ENCODE peak calls at places on chromosomes 4 and X, in four cellular contexts. N is NCI-H1417, W is AG08396, L is gastrocnemius medialis. U is an unnamed sample.

GRCh38 chr4:154029171-154029570 is 240.3 kb upstream of the SFRP2 start:
- DNase-seq in L (no peak), W (no peak), N (no peak), U (no peak)

GRCh38 chr4:108072300-108072699 is 82.6 kb downstream of the HADH start:
- DNase-seq in L (no peak), W (no peak), N (peak), U (no peak)

GRCh38 chr4:29970626-29971025 is 749.5 kb upstream of the PCDH7 start:
- DNase-seq in L (no peak), N (no peak), W (no peak), U (no peak)

GRCh38 chrX:13345037-13345436 is 25.2 kb upstream of the ATXN3L start:
- DNase-seq in N (no peak), W (no peak), L (no peak), U (no peak)

GRCh38 chrX:102964941-102965340 is 27.9 kb downstream of the RAB40AL start:
- DNase-seq in N (no peak), L (no peak), W (no peak), U (no peak)

GRCh38 chr4:74624351-74625151 is 169.8 kb downstream of the BTC start:
- DNase-seq in W (peak), L (no peak), N (no peak), U (no peak)

GRCh38 chr4:122458625-122459024 is 2.1 kb upstream of the IL2 start:
- DNase-seq in W (peak), N (no peak), L (no peak), U (no peak)

GRCh38 chr4:150366487-150366999 is 215.4 kb upstream of the MAB21L2 start:
- DNase-seq in W (no peak), L (no peak), N (peak), U (no peak)